ENCODE peak calls at places on chromosomes 5 and 9, in eight cellular contexts. One of them, this sample, is unnamed.

GRCh38 chr9:130051855-130052254 is 1.9 kb upstream of the GPR107 start:
- DNase-seq in SK-MEL-5: no peak
- DNase-seq in neural progenitor cell: no peak
- DNase-seq in G401: no peak
- DNase-seq in KBM-7: no peak
- DNase-seq in IMR-90: no peak
- DNase-seq in NCI-H524: no peak
- DNase-seq in activated CD8-positive, alpha-beta memory T cell treated with anti-CD3 and anti-CD28 coated beads for 1 hour: no peak
- DNase-seq in this sample: no peak

GRCh38 chr5:132839426-132840301 is 9.2 kb upstream of the SHROOM1 start:
- DNase-seq in NCI-H524: no peak
- DNase-seq in activated CD8-positive, alpha-beta memory T cell treated with anti-CD3 and anti-CD28 coated beads for 1 hour: no peak
- DNase-seq in IMR-90: peak
- DNase-seq in neural progenitor cell: no peak
- DNase-seq in G401: no peak
- DNase-seq in SK-MEL-5: no peak
- DNase-seq in KBM-7: no peak
- DNase-seq in this sample: no peak

GRCh38 chr9:137467161-137467581 is 8.0 kb upstream of the NSMF start:
- DNase-seq in NCI-H524: no peak
- DNase-seq in G401: no peak
- DNase-seq in IMR-90: no peak
- DNase-seq in neural progenitor cell: no peak
- DNase-seq in KBM-7: no peak
- DNase-seq in activated CD8-positive, alpha-beta memory T cell treated with anti-CD3 and anti-CD28 coated beads for 1 hour: no peak
- DNase-seq in SK-MEL-5: no peak
- DNase-seq in this sample: no peak

GRCh38 chr9:87464110-87464991 is 33.3 kb upstream of the DAPK1 start:
- DNase-seq in SK-MEL-5: peak
- DNase-seq in G401: no peak
- DNase-seq in NCI-H524: no peak
- DNase-seq in activated CD8-positive, alpha-beta memory T cell treated with anti-CD3 and anti-CD28 coated beads for 1 hour: no peak
- DNase-seq in IMR-90: no peak
- DNase-seq in KBM-7: no peak
- DNase-seq in neural progenitor cell: no peak
- DNase-seq in this sample: peak

GRCh38 chr5:172364773-172365172 is 81.2 kb upstream of the UBTD2 start:
- DNase-seq in KBM-7: peak
- DNase-seq in neural progenitor cell: no peak
- DNase-seq in activated CD8-positive, alpha-beta memory T cell treated with anti-CD3 and anti-CD28 coated beads for 1 hour: no peak
- DNase-seq in NCI-H524: no peak
- DNase-seq in G401: no peak
- DNase-seq in SK-MEL-5: peak
- DNase-seq in IMR-90: no peak
- DNase-seq in this sample: peak

GRCh38 chr5:150946351-150946905 is 41.6 kb upstream of the ZNF300 start:
- DNase-seq in IMR-90: peak
- DNase-seq in KBM-7: no peak
- DNase-seq in NCI-H524: no peak
- DNase-seq in SK-MEL-5: peak
- DNase-seq in G401: peak
- DNase-seq in activated CD8-positive, alpha-beta memory T cell treated with anti-CD3 and anti-CD28 coated beads for 1 hour: no peak
- DNase-seq in neural progenitor cell: no peak
- DNase-seq in this sample: peak

GRCh38 chr5:43661102-43661501 is 58.1 kb downstream of the NNT start:
- DNase-seq in G401: peak
- DNase-seq in activated CD8-positive, alpha-beta memory T cell treated with anti-CD3 and anti-CD28 coated beads for 1 hour: no peak
- DNase-seq in SK-MEL-5: peak
- DNase-seq in NCI-H524: peak
- DNase-seq in neural progenitor cell: peak
- DNase-seq in IMR-90: peak
- DNase-seq in KBM-7: peak
- DNase-seq in this sample: no peak

GRCh38 chr9:105116047-105116868 is 128.2 kb upstream of the SLC44A1 start:
- DNase-seq in SK-MEL-5: no peak
- DNase-seq in neural progenitor cell: peak
- DNase-seq in G401: no peak
- DNase-seq in IMR-90: no peak
- DNase-seq in activated CD8-positive, alpha-beta memory T cell treated with anti-CD3 and anti-CD28 coated beads for 1 hour: no peak
- DNase-seq in KBM-7: no peak
- DNase-seq in NCI-H524: no peak
- DNase-seq in this sample: no peak

GRCh38 chr9:98886691-98887229 is 56.9 kb upstream of the COL15A1 start:
- DNase-seq in KBM-7: no peak
- DNase-seq in activated CD8-positive, alpha-beta memory T cell treated with anti-CD3 and anti-CD28 coated beads for 1 hour: no peak
- DNase-seq in neural progenitor cell: no peak
- DNase-seq in NCI-H524: no peak
- DNase-seq in SK-MEL-5: peak
- DNase-seq in IMR-90: no peak
- DNase-seq in G401: no peak
- DNase-seq in this sample: peak

GRCh38 chr5:66960373-66961137 is 236.0 kb downstream of the CD180 start:
- DNase-seq in G401: peak
- DNase-seq in KBM-7: no peak
- DNase-seq in SK-MEL-5: peak
- DNase-seq in NCI-H524: peak
- DNase-seq in neural progenitor cell: no peak
- DNase-seq in IMR-90: peak
- DNase-seq in activated CD8-positive, alpha-beta memory T cell treated with anti-CD3 and anti-CD28 coated beads for 1 hour: no peak
- DNase-seq in this sample: no peak

This sample was measured in COLO829.